ENCODE peak calls at places on chromosomes 3 and 15, in six cellular contexts. P is hepatocyte; G is IMR-90; V is CD4-positive, alpha-beta T cell; X is HepG2; B is foreskin keratinocyte. H is an unnamed sample.
A peak's percentile ranks its signal among the peaks of the same experiment; 100 is the strongest.

GRCh38 chr15:69104050-69104750 is 56.2 kb upstream of the GLCE start:
- DNase-seq in G (no peak), B (no peak), P (no peak), X (peak; percentile 20), V (no peak), H (no peak)

GRCh38 chr3:123568034-123568433 is 16.8 kb downstream of the HACD2 start:
- DNase-seq in X (no peak), P (no peak), G (no peak), V (no peak), B (no peak), H (no peak)

GRCh38 chr3:150887031-150887430 is 18.2 kb downstream of the MINDY4B start:
- DNase-seq in G (peak; percentile 8), B (no peak), V (no peak), X (no peak), P (no peak), H (no peak)

GRCh38 chr3:197022405-197023231 is 7.0 kb downstream of the MELTF start:
- DNase-seq in P (no peak), V (no peak), G (no peak), X (no peak), B (no peak), H (peak; percentile 10)

GRCh38 chr3:123688241-123688747 is 103.4 kb upstream of the HACD2 start:
- DNase-seq in V (no peak), G (peak; percentile 97), X (peak; percentile 60), P (no peak), B (peak; percentile 15), H (no peak)

GRCh38 chr3:52069891-52070290 is 13.5 kb upstream of the DUSP7 start:
- DNase-seq in G (no peak), P (no peak), X (no peak), B (no peak), V (no peak), H (no peak)

GRCh38 chr3:113084777-113085176 is 94.0 kb downstream of the GTPBP8 start:
- DNase-seq in G (peak; percentile 88), P (no peak), B (peak; percentile 25), X (no peak), V (no peak), H (peak; percentile 44)

GRCh38 chr3:38579146-38579545 is 70.3 kb downstream of the SCN5A start:
- DNase-seq in X (peak; percentile 18), V (no peak), P (no peak), G (no peak), B (no peak), H (no peak)

GRCh38 chr15:26028086-26028740 is 165.1 kb upstream of the ATP10A start:
- DNase-seq in B (no peak), P (no peak), X (no peak), G (no peak), V (no peak), H (no peak)

GRCh38 chr15:67820992-67821783 is 4.1 kb upstream of the SKOR1 start:
- DNase-seq in B (no peak), P (peak; percentile 85), G (peak; percentile 51), X (peak; percentile 28), V (no peak), H (peak; percentile 66)

GRCh38 chr3:44318929-44319328 is 19.6 kb upstream of the TCAIM start:
- DNase-seq in V (no peak), X (no peak), P (no peak), B (no peak), G (no peak), H (no peak)

DNA sequence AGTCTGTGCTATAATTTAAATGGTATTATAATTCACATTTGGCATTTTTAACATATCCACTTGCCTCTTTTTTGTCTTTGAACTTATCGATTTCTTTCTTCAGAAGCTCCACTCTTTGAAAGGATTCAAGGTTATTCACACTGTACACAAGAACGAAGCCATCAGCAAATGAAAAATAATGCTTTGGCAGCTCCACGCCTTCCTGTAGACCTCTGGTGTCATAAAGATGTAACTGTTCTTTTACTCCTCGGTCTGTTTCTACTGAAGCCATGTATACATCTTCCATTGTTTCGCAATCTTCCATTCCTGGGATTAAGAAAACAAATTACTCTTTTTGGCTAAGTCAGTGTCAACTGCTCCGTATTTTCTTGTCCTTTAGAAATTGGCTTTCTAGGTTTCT is 16.0 kb downstream of the NKIRAS1 start:
- DNase-seq in G (peak; percentile 71), P (no peak), V (no peak), B (no peak), X (peak; percentile 68), H (no peak)
- TF ChIP-seq CTCF in G (peak; percentile 31), P (no peak), V (no peak), B (peak; percentile 18), X (peak; percentile 32), H (no peak)

DNA sequence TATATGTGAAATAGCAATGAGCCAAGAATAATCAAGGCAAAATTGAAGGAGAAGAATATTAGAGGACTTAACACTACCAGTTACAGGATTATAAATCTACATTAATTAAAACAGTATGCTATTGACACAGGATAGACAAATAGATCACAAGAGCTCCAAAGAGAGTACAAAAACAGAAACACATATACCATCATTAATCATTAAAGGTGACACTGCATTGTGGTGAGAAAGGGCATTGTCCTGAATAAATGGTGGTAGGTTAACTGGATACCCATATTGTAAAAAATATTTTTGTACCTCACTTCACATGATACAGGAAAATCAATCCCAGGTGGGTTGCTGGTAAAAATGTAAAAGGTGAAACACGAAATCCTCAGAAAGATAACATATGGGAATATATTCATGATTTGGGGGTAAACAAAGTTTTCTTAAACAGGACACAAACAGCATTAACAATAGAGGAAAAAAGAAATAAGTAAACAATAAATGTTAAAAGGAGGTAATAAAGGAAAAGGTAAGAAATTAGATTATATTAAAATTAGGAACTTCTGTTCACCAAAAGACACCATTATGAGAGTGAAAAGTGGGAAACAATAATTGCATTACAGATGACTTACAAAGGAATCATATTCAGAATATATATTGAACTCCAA is 145.2 kb downstream of the THRB start:
- DNase-seq in P (no peak), V (no peak), G (no peak), B (no peak), X (no peak), H (no peak)
- H3K27ac ChIP-seq in P (no peak overlapping the region), V (no peak overlapping the region), G (no peak overlapping the region), B (no peak overlapping the region), X (no peak overlapping the region), H (no peak overlapping the region)

GRCh38 chr3:111581403-111582113 is 13.6 kb downstream of the ZBED2 start:
- DNase-seq in V (no peak), P (no peak), G (no peak), B (no peak), X (no peak), H (no peak)

GRCh38 chr3:111579495-111579894 is 15.7 kb downstream of the ZBED2 start:
- DNase-seq in G (no peak), B (no peak), P (no peak), V (no peak), X (no peak), H (no peak)

GRCh38 chr3:111577113-111577512 is 18.0 kb downstream of the ZBED2 start:
- DNase-seq in X (no peak), B (no peak), V (no peak), G (no peak), P (no peak), H (no peak)

GRCh38 chr3:111578867-111579266 is 16.3 kb downstream of the ZBED2 start:
- DNase-seq in P (no peak), G (no peak), B (no peak), V (no peak), X (no peak), H (no peak)

GRCh38 chr3:111577798-111578685 is 17.1 kb downstream of the ZBED2 start:
- DNase-seq in B (no peak), G (peak; percentile 93), P (peak; percentile 74), X (peak; percentile 16), V (no peak), H (no peak)
- TF ChIP-seq CTCF in B (peak; percentile 97), G (peak; percentile 89), P (peak; percentile 63), X (peak; percentile 56), V (peak; percentile 17), H (no peak)

GRCh38 chr3:45943207-45943846 is at the start of gene CXCR6:
- DNase-seq in G (peak; percentile 33), B (no peak), V (peak; percentile 13), X (no peak), P (no peak), H (no peak)
- H3K27ac ChIP-seq in G (no peak within 1 kb of the TSS), B (no peak within 1 kb of the TSS), V (no peak within 1 kb of the TSS), X (no peak within 1 kb of the TSS), P (no peak within 1 kb of the TSS), H (no peak within 1 kb of the TSS)

GRCh38 chr3:7546219-7546618 is 685.3 kb downstream of the GRM7 start:
- DNase-seq in G (no peak), V (no peak), B (no peak), X (no peak), P (peak; percentile 29), H (peak; percentile 28)
- TF ChIP-seq CTCF in G (no peak), V (no peak), B (peak; percentile 3), X (no peak), P (peak; percentile 29), H (peak; percentile 15)

DNA sequence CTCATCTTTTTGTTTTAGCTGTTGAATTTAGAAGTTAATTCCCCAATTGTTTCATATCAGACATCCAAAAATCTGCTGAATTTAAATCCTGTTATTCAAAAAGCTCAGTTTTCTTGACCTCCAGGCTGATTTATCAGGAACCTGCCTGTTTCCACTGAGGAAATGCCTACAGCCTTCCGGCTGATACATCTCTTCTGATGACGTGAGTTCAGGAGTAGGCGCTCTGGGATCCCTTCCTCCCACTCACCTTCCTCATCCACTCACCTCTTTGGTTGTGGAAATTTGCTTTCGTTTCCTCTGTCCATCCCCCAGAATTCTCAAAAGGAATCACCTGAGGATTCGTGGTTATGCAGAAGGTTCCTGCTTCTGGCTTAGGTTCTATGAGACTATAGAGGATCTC is 55.4 kb upstream of the ALDH1A3 start:
- DNase-seq in V (no peak), B (no peak), G (no peak), P (no peak), X (no peak), H (no peak)
- H3K27ac ChIP-seq in V (no peak overlapping the region), B (no peak overlapping the region), G (no peak overlapping the region), P (no peak overlapping the region), X (no peak overlapping the region), H (no peak overlapping the region)

GRCh38 chr3:27325419-27325818 is 43.8 kb downstream of the NEK10 start:
- DNase-seq in P (no peak), G (no peak), V (no peak), B (no peak), X (no peak), H (no peak)
- TF ChIP-seq CTCF in P (no peak), G (no peak), V (no peak), B (peak; percentile 24), X (no peak), H (no peak)

DNA sequence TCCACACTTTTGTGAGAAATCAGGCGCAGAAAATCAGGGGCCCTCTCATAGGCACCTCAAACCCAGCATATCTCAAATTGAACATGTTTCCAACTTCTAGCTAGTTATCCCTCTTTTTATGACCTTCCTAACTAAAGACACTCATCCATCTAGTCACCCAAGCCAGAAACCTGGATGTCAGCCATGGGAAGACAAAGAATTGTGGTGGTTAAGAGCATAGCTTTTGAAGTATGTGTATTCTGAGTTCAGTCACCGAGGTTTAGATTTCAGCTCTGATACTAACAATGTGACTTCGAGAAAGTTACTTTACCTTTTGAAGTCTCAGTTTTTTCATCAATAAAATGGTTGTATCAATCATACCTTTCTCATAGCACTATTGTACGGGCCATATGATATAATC is 495.5 kb downstream of the NLGN1 start:
- DNase-seq in P (no peak), V (no peak), X (no peak), G (peak; percentile 57), B (peak; percentile 12), H (no peak)
- H3K27ac ChIP-seq in P (no peak overlapping the region), V (no peak overlapping the region), X (no peak overlapping the region), G (no peak overlapping the region), B (no peak overlapping the region), H (no peak overlapping the region)

H was measured in testis.